ENCODE peak calls at places on chromosomes 3 and 15, in six cellular contexts. T is pancreas, P is BE2C, Z is heart right ventricle, W is adrenal gland, K is RWPE2. R is an unnamed sample. For H3K4me1 and H3K36me3, the result is how much of the 10 kb centered on the place peaks cover.

GRCh38 chr3:194121881-194122280 is 14.1 kb upstream of the HES1 start:
- DNase-seq in Z (no peak), P (no peak), T (no peak), W (no peak), K (no peak), R (no peak)

GRCh38 chr3:81816473-81817260 is 55.2 kb upstream of the GBE1 start:
- DNase-seq in W (peak), P (no peak), T (no peak), K (no peak), Z (no peak), R (no peak)

GRCh38 chr3:632571-633170 is 436.1 kb downstream of the CHL1 start:
- DNase-seq in K (no peak), W (peak), Z (peak), T (no peak), P (peak), R (peak)

GRCh38 chr15:25072857-25073476 is 118.2 kb downstream of the SNRPN start:
- DNase-seq in W (no peak), Z (no peak), T (no peak), K (no peak), P (no peak), R (no peak)

GRCh38 chr15:71639531-71639930 is 170.8 kb upstream of the NR2E3 start:
- DNase-seq in W (no peak), Z (no peak), K (no peak), P (no peak), T (no peak), R (no peak)

GRCh38 chr3:68972358-68972979 is 40.1 kb upstream of the TAFA4 start:
- DNase-seq in T (no peak), W (peak), Z (peak), K (no peak), P (peak), R (peak)

GRCh38 chr15:78065284-78065872 is 12.1 kb downstream of the TBC1D2B start:
- DNase-seq in T (no peak), K (no peak), P (no peak), Z (peak), W (peak), R (no peak)

GRCh38 chr3:183766745-183767606 is 58.4 kb downstream of the MAP6D1 start:
- DNase-seq in Z (peak), W (peak), K (peak), P (peak), T (peak), R (peak)

GRCh38 chr15:82999426-82999825 is 12.0 kb downstream of the C15orf40 start:
- DNase-seq in K (no peak), P (no peak), W (no peak), T (no peak), Z (no peak), R (no peak)

GRCh38 chr3:16595778-16596177 is 9.4 kb downstream of the DAZL start:
- DNase-seq in T (no peak), Z (no peak), W (no peak), P (no peak), K (no peak), R (no peak)

GRCh38 chr15:27934782-27935181 is 164.3 kb downstream of the OCA2 start:
- DNase-seq in T (no peak), K (no peak), W (no peak), Z (no peak), P (no peak), R (no peak)

GRCh38 chr3:158074591-158074990 is 31.6 kb downstream of the SHOX2 start:
- DNase-seq in K (no peak), P (no peak), T (no peak), Z (no peak), W (no peak), R (no peak)

DNA sequence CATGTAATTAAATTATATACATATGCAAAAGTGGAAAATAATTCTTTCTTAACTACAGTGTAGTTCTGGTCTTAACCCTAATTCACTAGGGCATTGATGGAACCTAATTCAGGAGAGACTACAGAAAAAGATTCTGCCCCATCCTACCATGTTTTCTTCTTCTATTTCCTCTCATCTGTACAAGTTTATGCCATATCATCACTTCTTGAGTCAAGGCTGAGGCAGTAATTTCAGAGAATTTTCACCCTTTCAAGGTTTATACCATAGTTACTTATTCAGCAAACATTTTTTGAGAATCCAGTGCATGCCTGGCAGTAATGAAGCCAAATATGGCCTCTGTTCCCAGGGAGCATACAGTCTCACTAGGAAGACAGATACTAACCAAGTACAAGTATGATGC is 33.4 kb downstream of the SHOX2 start:
- DNase-seq in K (no peak), P (no peak), W (no peak), T (no peak), Z (no peak), R (no peak)
- H3K4me1 ChIP-seq in K (under half), P (under half), W (under half), T (under half), Z (under half), R (under half)

GRCh38 chr3:147411235-147411607 is 2.1 kb downstream of the ZIC1 start:
- DNase-seq in Z (no peak), P (no peak), W (no peak), T (no peak), K (no peak), R (no peak)

GRCh38 chr3:147410518-147411234 is 1.5 kb downstream of the ZIC1 start:
- DNase-seq in P (no peak), T (no peak), W (no peak), K (no peak), Z (no peak), R (no peak)

GRCh38 chr3:147411777-147412176 is 2.6 kb downstream of the ZIC1 start:
- DNase-seq in W (no peak), T (no peak), K (no peak), P (no peak), Z (no peak), R (no peak)

GRCh38 chr3:147409143-147410121 is at the start of gene ZIC1:
- DNase-seq in Z (no peak), T (no peak), W (no peak), K (no peak), P (no peak), R (no peak)

GRCh38 chr3:147410126-147410517 is 957 bp downstream of the ZIC1 start:
- DNase-seq in T (no peak), K (no peak), P (no peak), Z (no peak), W (no peak), R (no peak)
- H3K4me3 ChIP-seq in T (peak), K (no peak), P (no peak), Z (peak), W (peak), R (no peak)

DNA sequence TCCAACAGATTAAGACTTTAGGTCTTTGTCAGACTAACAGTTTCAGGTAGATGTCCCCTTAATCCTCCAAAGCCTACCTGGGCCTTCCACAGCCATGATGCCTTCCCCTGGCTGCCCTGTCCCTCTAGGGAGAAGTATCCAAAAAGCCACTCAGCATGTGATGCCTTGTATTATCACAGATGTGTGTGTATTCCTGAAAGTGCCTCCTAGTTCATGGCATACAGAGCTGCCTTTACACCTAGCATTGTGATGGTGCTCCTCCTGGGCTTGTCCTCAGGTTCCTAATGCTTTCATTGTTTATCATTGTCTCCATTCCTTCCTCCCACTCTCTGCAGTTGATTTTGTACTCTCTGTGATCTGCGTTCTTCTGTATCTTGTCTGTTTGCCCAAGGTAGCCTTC is 43.6 kb downstream of the CMSS1 start:
- DNase-seq in W (no peak), P (no peak), Z (no peak), T (no peak), K (no peak), R (no peak)
- H3K36me3 ChIP-seq in W (under half), P (under half), Z (under half), T (under half), K (under half), R (under half)

GRCh38 chr3:11589706-11590105 is 54.0 kb downstream of the VGLL4 start:
- DNase-seq in W (no peak), P (no peak), K (no peak), Z (no peak), T (no peak), R (no peak)
- H3K4me1 ChIP-seq in W (half or more), P (under half), K (under half), Z (half or more), T (under half), R (under half)

GRCh38 chr3:88003115-88003755 is 55.6 kb downstream of the CGGBP1 start:
- DNase-seq in T (no peak), Z (no peak), K (no peak), P (peak), W (no peak), R (peak)

GRCh38 chr3:88000853-88001252 is 58.0 kb downstream of the CGGBP1 start:
- DNase-seq in K (no peak), Z (no peak), T (no peak), W (no peak), P (peak), R (no peak)

GRCh38 chr3:87997966-87998365 is 60.8 kb downstream of the CGGBP1 start:
- DNase-seq in W (no peak), K (no peak), Z (no peak), T (no peak), P (no peak), R (no peak)

GRCh38 chr3:88005066-88005465 is 53.7 kb downstream of the CGGBP1 start:
- DNase-seq in Z (no peak), K (no peak), T (no peak), W (no peak), P (no peak), R (no peak)

GRCh38 chr3:88002448-88002847 is 56.4 kb downstream of the CGGBP1 start:
- DNase-seq in T (no peak), Z (no peak), W (no peak), K (no peak), P (no peak), R (no peak)
- H3K4me3 ChIP-seq in T (no peak), Z (no peak), W (no peak), K (no peak), P (no peak), R (no peak)

DNA sequence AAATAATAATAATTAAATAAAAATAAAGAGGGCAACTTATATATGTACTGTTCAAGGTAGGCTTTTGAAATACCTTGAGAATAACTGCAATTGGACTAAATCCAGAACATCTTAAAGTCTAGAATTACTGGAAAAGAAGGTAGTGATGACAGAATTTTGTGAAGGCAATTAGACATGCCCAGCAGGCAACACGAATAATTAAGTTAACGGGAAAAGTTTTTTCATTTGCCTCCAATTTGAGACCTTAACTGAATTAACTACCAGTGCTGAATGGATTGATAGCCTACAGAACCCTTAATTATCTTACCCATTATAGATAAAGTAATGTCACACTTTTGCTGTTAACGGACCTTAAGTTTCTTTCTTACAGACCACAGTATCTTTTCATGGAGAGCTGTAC is 13.3 kb downstream of the COX5A start:
- DNase-seq in W (no peak), P (no peak), Z (no peak), T (no peak), K (no peak), R (no peak)
- H3K36me3 ChIP-seq in W (half or more), P (half or more), Z (half or more), T (under half), K (half or more), R (half or more)

GRCh38 chr3:137765310-137766033 is 1.4 kb downstream of the SOX14 start:
- DNase-seq in P (no peak), T (no peak), K (no peak), Z (no peak), W (no peak), R (no peak)
- H3K4me1 ChIP-seq in P (under half), T (under half), K (under half), Z (under half), W (under half), R (under half)

R was measured in HAP-1.